ENCODE peak calls at places on chromosomes 13 and 19, in seven cellular contexts. One of them, this sample, is unnamed.

GRCh38 chr19:5050905-5051304 is 82.0 kb downstream of the KDM4B start:
- DNase-seq in iPS DF 19.7: no peak
- DNase-seq in left lung: peak
- DNase-seq in CD4-positive, alpha-beta T cell: no peak
- DNase-seq in neural crest cell: no peak
- DNase-seq in neural progenitor cell: no peak
- DNase-seq in A549: no peak
- DNase-seq in this sample: no peak

GRCh38 chr13:86445584-86446140 is 646.4 kb upstream of the SLITRK6 start:
- DNase-seq in iPS DF 19.7: no peak
- DNase-seq in CD4-positive, alpha-beta T cell: no peak
- DNase-seq in A549: no peak
- DNase-seq in neural crest cell: no peak
- DNase-seq in neural progenitor cell: no peak
- DNase-seq in left lung: no peak
- DNase-seq in this sample: no peak

GRCh38 chr13:42328672-42329071 is 56.7 kb downstream of the AKAP11 start:
- DNase-seq in iPS DF 19.7: no peak
- DNase-seq in neural crest cell: no peak
- DNase-seq in left lung: no peak
- DNase-seq in neural progenitor cell: no peak
- DNase-seq in CD4-positive, alpha-beta T cell: no peak
- DNase-seq in A549: no peak
- DNase-seq in this sample: no peak

GRCh38 chr13:29527511-29527910 is 68.0 kb downstream of the SLC7A1 start:
- DNase-seq in neural progenitor cell: no peak
- DNase-seq in A549: no peak
- DNase-seq in neural crest cell: peak
- DNase-seq in CD4-positive, alpha-beta T cell: no peak
- DNase-seq in left lung: no peak
- DNase-seq in iPS DF 19.7: no peak
- DNase-seq in this sample: no peak

GRCh38 chr13:42247883-42248282 is 24.1 kb upstream of the AKAP11 start:
- DNase-seq in left lung: no peak
- DNase-seq in neural crest cell: no peak
- DNase-seq in CD4-positive, alpha-beta T cell: no peak
- DNase-seq in iPS DF 19.7: no peak
- DNase-seq in neural progenitor cell: no peak
- DNase-seq in A549: no peak
- DNase-seq in this sample: no peak

GRCh38 chr19:5585461-5586299 is 17.9 kb upstream of the TINCR start:
- DNase-seq in A549: no peak
- DNase-seq in neural crest cell: no peak
- DNase-seq in CD4-positive, alpha-beta T cell: no peak
- DNase-seq in neural progenitor cell: peak
- DNase-seq in iPS DF 19.7: peak
- DNase-seq in left lung: no peak
- DNase-seq in this sample: no peak

GRCh38 chr13:81184556-81185265 is 843.8 kb upstream of the SPRY2 start:
- DNase-seq in CD4-positive, alpha-beta T cell: no peak
- DNase-seq in left lung: no peak
- DNase-seq in iPS DF 19.7: no peak
- DNase-seq in A549: no peak
- DNase-seq in neural crest cell: no peak
- DNase-seq in neural progenitor cell: no peak
- DNase-seq in this sample: no peak

GRCh38 chr13:41614671-41615519 is 157.5 kb downstream of the RGCC start:
- DNase-seq in neural crest cell: no peak
- DNase-seq in neural progenitor cell: no peak
- DNase-seq in iPS DF 19.7: no peak
- DNase-seq in CD4-positive, alpha-beta T cell: no peak
- DNase-seq in A549: no peak
- DNase-seq in left lung: no peak
- DNase-seq in this sample: peak

GRCh38 chr19:52941941-52942370 is 18.7 kb upstream of the ZNF888 start:
- DNase-seq in iPS DF 19.7: no peak
- DNase-seq in A549: no peak
- DNase-seq in neural progenitor cell: peak
- DNase-seq in CD4-positive, alpha-beta T cell: peak
- DNase-seq in neural crest cell: no peak
- DNase-seq in left lung: peak
- DNase-seq in this sample: peak

GRCh38 chr19:11375143-11375948 is 880 bp downstream of the SWSAP1 start:
- DNase-seq in neural crest cell: no peak
- DNase-seq in iPS DF 19.7: no peak
- DNase-seq in A549: no peak
- DNase-seq in neural progenitor cell: peak
- DNase-seq in CD4-positive, alpha-beta T cell: peak
- DNase-seq in left lung: peak
- DNase-seq in this sample: peak

GRCh38 chr19:47702671-47703070 is 10.6 kb upstream of the EHD2 start:
- DNase-seq in A549: no peak
- DNase-seq in neural crest cell: no peak
- DNase-seq in neural progenitor cell: no peak
- DNase-seq in CD4-positive, alpha-beta T cell: no peak
- DNase-seq in iPS DF 19.7: no peak
- DNase-seq in left lung: no peak
- DNase-seq in this sample: no peak

GRCh38 chr13:113491418-113491883 is 940 bp upstream of the DCUN1D2 start:
- DNase-seq in left lung: peak
- DNase-seq in neural crest cell: peak
- DNase-seq in A549: peak
- DNase-seq in iPS DF 19.7: no peak
- DNase-seq in CD4-positive, alpha-beta T cell: no peak
- DNase-seq in neural progenitor cell: peak
- DNase-seq in this sample: peak

GRCh38 chr19:11164278-11164677 is 8.7 kb upstream of the SPC24 start:
- DNase-seq in neural progenitor cell: no peak
- DNase-seq in A549: no peak
- DNase-seq in left lung: no peak
- DNase-seq in CD4-positive, alpha-beta T cell: no peak
- DNase-seq in iPS DF 19.7: no peak
- DNase-seq in neural crest cell: no peak
- DNase-seq in this sample: no peak

GRCh38 chr19:56983148-56983547 is 136.6 kb upstream of the USP29 start:
- DNase-seq in neural progenitor cell: no peak
- DNase-seq in neural crest cell: no peak
- DNase-seq in A549: no peak
- DNase-seq in left lung: no peak
- DNase-seq in iPS DF 19.7: no peak
- DNase-seq in CD4-positive, alpha-beta T cell: no peak
- DNase-seq in this sample: no peak

GRCh38 chr13:51229731-51230130 is 7.5 kb downstream of the FAM124A start:
- DNase-seq in neural progenitor cell: peak
- DNase-seq in A549: no peak
- DNase-seq in CD4-positive, alpha-beta T cell: no peak
- DNase-seq in left lung: no peak
- DNase-seq in iPS DF 19.7: no peak
- DNase-seq in neural crest cell: no peak
- DNase-seq in this sample: peak

GRCh38 chr19:52741951-52742485 is 7.2 kb upstream of the ZNF611 start:
- DNase-seq in neural crest cell: no peak
- DNase-seq in A549: no peak
- DNase-seq in neural progenitor cell: peak
- DNase-seq in CD4-positive, alpha-beta T cell: no peak
- DNase-seq in iPS DF 19.7: no peak
- DNase-seq in left lung: no peak
- DNase-seq in this sample: peak

GRCh38 chr13:113052206-113052605 is 53.4 kb upstream of the F7 start:
- DNase-seq in CD4-positive, alpha-beta T cell: no peak
- DNase-seq in iPS DF 19.7: no peak
- DNase-seq in A549: no peak
- DNase-seq in left lung: peak
- DNase-seq in neural progenitor cell: no peak
- DNase-seq in neural crest cell: no peak
- DNase-seq in this sample: no peak

GRCh38 chr13:40064154-40064713 is 408.8 kb downstream of the COG6 start:
- DNase-seq in neural progenitor cell: no peak
- DNase-seq in iPS DF 19.7: no peak
- DNase-seq in neural crest cell: no peak
- DNase-seq in A549: no peak
- DNase-seq in CD4-positive, alpha-beta T cell: no peak
- DNase-seq in left lung: no peak
- DNase-seq in this sample: no peak

GRCh38 chr19:38841787-38842438 is 7.9 kb downstream of the HNRNPL start:
- DNase-seq in iPS DF 19.7: no peak
- DNase-seq in A549: peak
- DNase-seq in left lung: no peak
- DNase-seq in neural progenitor cell: no peak
- DNase-seq in neural crest cell: no peak
- DNase-seq in CD4-positive, alpha-beta T cell: peak
- DNase-seq in this sample: no peak

GRCh38 chr13:74132152-74132767 is 1.9 kb downstream of the KLF12 start:
- DNase-seq in A549: no peak
- DNase-seq in left lung: no peak
- DNase-seq in neural progenitor cell: peak
- DNase-seq in iPS DF 19.7: no peak
- DNase-seq in neural crest cell: no peak
- DNase-seq in CD4-positive, alpha-beta T cell: no peak
- DNase-seq in this sample: peak

GRCh38 chr13:28540612-28541011 is 45.7 kb upstream of the FLT1 start:
- DNase-seq in neural progenitor cell: no peak
- DNase-seq in CD4-positive, alpha-beta T cell: no peak
- DNase-seq in left lung: no peak
- DNase-seq in A549: no peak
- DNase-seq in iPS DF 19.7: no peak
- DNase-seq in neural crest cell: no peak
- DNase-seq in this sample: no peak

GRCh38 chr13:43905435-43906031 is 25.8 kb downstream of the LACC1 start:
- DNase-seq in CD4-positive, alpha-beta T cell: no peak
- DNase-seq in A549: no peak
- DNase-seq in left lung: no peak
- DNase-seq in neural progenitor cell: peak
- DNase-seq in neural crest cell: peak
- DNase-seq in iPS DF 19.7: peak
- DNase-seq in this sample: peak

GRCh38 chr19:33621065-33621785 is 528 bp upstream of the CHST8 start:
- DNase-seq in neural crest cell: peak
- DNase-seq in CD4-positive, alpha-beta T cell: no peak
- DNase-seq in left lung: no peak
- DNase-seq in neural progenitor cell: no peak
- DNase-seq in A549: no peak
- DNase-seq in iPS DF 19.7: no peak
- DNase-seq in this sample: no peak

GRCh38 chr19:55156202-55157063 is 1.1 kb downstream of the TNNI3 start:
- DNase-seq in iPS DF 19.7: peak
- DNase-seq in left lung: peak
- DNase-seq in neural crest cell: peak
- DNase-seq in CD4-positive, alpha-beta T cell: peak
- DNase-seq in neural progenitor cell: peak
- DNase-seq in A549: peak
- DNase-seq in this sample: peak

GRCh38 chr19:3423183-3423829 is 56.9 kb downstream of the NFIC start:
- DNase-seq in A549: no peak
- DNase-seq in CD4-positive, alpha-beta T cell: no peak
- DNase-seq in iPS DF 19.7: no peak
- DNase-seq in left lung: no peak
- DNase-seq in neural progenitor cell: no peak
- DNase-seq in neural crest cell: no peak
- DNase-seq in this sample: no peak

GRCh38 chr19:13073263-13073662 is 29.4 kb downstream of the LYL1 start:
- DNase-seq in neural crest cell: no peak
- DNase-seq in neural progenitor cell: no peak
- DNase-seq in CD4-positive, alpha-beta T cell: no peak
- DNase-seq in iPS DF 19.7: no peak
- DNase-seq in left lung: no peak
- DNase-seq in A549: no peak
- DNase-seq in this sample: no peak

GRCh38 chr13:51767100-51767499 is 36.9 kb downstream of the DHRS12 start:
- DNase-seq in left lung: no peak
- DNase-seq in neural progenitor cell: peak
- DNase-seq in A549: no peak
- DNase-seq in iPS DF 19.7: no peak
- DNase-seq in neural crest cell: no peak
- DNase-seq in CD4-positive, alpha-beta T cell: no peak
- DNase-seq in this sample: peak

GRCh38 chr19:50377051-50377441 is 789 bp downstream of the NR1H2 start:
- DNase-seq in left lung: no peak
- DNase-seq in iPS DF 19.7: no peak
- DNase-seq in neural progenitor cell: no peak
- DNase-seq in neural crest cell: no peak
- DNase-seq in CD4-positive, alpha-beta T cell: peak
- DNase-seq in A549: peak
- DNase-seq in this sample: peak

GRCh38 chr19:45591004-45591637 is 6.5 kb upstream of the OPA3 start:
- DNase-seq in left lung: peak
- DNase-seq in neural progenitor cell: peak
- DNase-seq in A549: peak
- DNase-seq in iPS DF 19.7: no peak
- DNase-seq in neural crest cell: peak
- DNase-seq in CD4-positive, alpha-beta T cell: peak
- DNase-seq in this sample: peak

GRCh38 chr13:26867451-26868067 is 107.0 kb upstream of the GPR12 start:
- DNase-seq in left lung: no peak
- DNase-seq in neural crest cell: peak
- DNase-seq in CD4-positive, alpha-beta T cell: no peak
- DNase-seq in iPS DF 19.7: no peak
- DNase-seq in A549: peak
- DNase-seq in neural progenitor cell: peak
- DNase-seq in this sample: no peak

GRCh38 chr13:43720780-43721397 is 65.9 kb downstream of the ENOX1 start:
- DNase-seq in A549: no peak
- DNase-seq in CD4-positive, alpha-beta T cell: no peak
- DNase-seq in left lung: no peak
- DNase-seq in neural crest cell: no peak
- DNase-seq in neural progenitor cell: no peak
- DNase-seq in iPS DF 19.7: no peak
- DNase-seq in this sample: no peak